ENCODE peak calls at places on chromosomes 13 and 19, in nine cellular contexts. G is pancreas, I is left ventricle myocardium inferior, Z is HFF-Myc, F is lung, H is dorsolateral prefrontal cortex, L is left lung, U is BJ, X is mucosa of descending colon. R is an unnamed sample.

GRCh38 chr13:35618565-35619083 is 142.1 kb upstream of the MAB21L1 start:
- DNase-seq in G (no peak), I (no peak), Z (no peak), F (no peak), H (no peak), L (no peak), U (no peak), X (no peak), R (no peak)

GRCh38 chr19:40610396-40611064 is 9.4 kb downstream of the LTBP4 start:
- DNase-seq in G (peak; percentile 75), I (peak; percentile 74), Z (no peak), F (no peak), H (no peak), L (peak; percentile 70), U (no peak), X (peak; percentile 73), R (peak; percentile 90)

GRCh38 chr19:12034610-12035009 is 869 bp downstream of the ZNF433 start:
- DNase-seq in G (no peak), I (no peak), Z (no peak), F (no peak), H (no peak), L (no peak), U (no peak), X (no peak), R (no peak)

GRCh38 chr19:17079710-17080440 is 4.3 kb downstream of the MYO9B start:
- DNase-seq in G (no peak), I (peak; percentile 61), Z (peak; percentile 84), F (peak; percentile 60), H (peak; percentile 84), L (no peak), U (peak; percentile 92), X (peak; percentile 59), R (peak; percentile 98)

GRCh38 chr13:52348983-52349780 is 56.8 kb downstream of the THSD1 start:
- DNase-seq in G (no peak), I (no peak), Z (peak; percentile 48), F (no peak), H (no peak), L (no peak), U (peak; percentile 55), X (peak; percentile 5), R (peak; percentile 89)

GRCh38 chr13:44523176-44524017 is 52.7 kb downstream of the TSC22D1 start:
- DNase-seq in G (no peak), I (no peak), Z (no peak), F (no peak), H (no peak), L (no peak), U (peak; percentile 26), X (no peak), R (peak; percentile 47)

GRCh38 chr13:34719060-34719875 is 222.8 kb upstream of the NBEA start:
- DNase-seq in G (no peak), I (no peak), Z (no peak), F (no peak), H (no peak), L (no peak), U (no peak), X (no peak), R (no peak)

GRCh38 chr19:30669329-30670010 is 297.3 kb downstream of the ZNF536 start:
- DNase-seq in G (peak; percentile 75), I (peak; percentile 68), Z (no peak), F (no peak), H (peak; percentile 79), L (no peak), U (no peak), X (peak; percentile 74), R (peak; percentile 89)

GRCh38 chr13:48158290-48158689 is 63.4 kb upstream of the MED4 start:
- DNase-seq in G (no peak), I (no peak), Z (no peak), F (no peak), H (no peak), L (peak; percentile 40), U (no peak), X (no peak), R (no peak)

DNA sequence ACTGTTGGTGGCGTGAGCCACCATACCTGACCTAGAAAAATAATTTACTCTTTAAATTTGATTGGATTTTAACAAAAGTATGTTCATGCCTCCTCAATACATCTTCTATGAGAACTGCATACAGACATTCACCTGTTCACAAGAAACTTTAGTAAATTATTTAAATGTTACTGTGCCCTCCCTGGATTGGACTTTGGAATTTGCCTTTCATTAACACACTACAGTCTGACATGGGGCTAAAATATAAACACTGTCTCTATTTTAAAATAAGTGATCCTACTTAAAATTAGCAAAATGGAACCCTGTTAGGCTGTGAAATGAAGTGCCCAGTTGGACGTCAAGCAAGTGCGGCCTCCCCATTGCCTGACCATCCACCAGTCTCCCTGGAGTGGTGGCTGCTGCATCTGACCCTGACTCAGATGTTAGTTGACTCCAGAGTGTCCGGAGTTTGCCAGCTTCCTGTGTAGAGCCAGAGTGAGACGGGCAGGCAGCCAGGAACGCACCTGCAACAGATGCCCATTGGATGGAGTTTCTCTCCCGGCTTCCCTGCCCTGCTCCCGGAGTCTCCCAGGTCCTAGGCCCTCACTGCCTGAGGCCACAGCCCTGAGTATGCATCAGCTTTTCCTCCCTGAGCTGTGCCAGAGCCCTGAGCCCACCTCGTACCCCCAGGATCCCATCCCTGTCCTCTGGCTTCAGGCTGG is 45.9 kb upstream of the ATP11A start:
- DNase-seq in G (peak; percentile 89), I (no peak), Z (no peak), F (peak; percentile 78), H (no peak), L (peak; percentile 80), U (no peak), X (peak; percentile 35), R (no peak)
- TF ChIP-seq CTCF in G (no peak), I (no peak), Z (no peak), F (no peak), H (no peak), L (no peak), U (no peak), X (no peak), R (no peak)

DNA sequence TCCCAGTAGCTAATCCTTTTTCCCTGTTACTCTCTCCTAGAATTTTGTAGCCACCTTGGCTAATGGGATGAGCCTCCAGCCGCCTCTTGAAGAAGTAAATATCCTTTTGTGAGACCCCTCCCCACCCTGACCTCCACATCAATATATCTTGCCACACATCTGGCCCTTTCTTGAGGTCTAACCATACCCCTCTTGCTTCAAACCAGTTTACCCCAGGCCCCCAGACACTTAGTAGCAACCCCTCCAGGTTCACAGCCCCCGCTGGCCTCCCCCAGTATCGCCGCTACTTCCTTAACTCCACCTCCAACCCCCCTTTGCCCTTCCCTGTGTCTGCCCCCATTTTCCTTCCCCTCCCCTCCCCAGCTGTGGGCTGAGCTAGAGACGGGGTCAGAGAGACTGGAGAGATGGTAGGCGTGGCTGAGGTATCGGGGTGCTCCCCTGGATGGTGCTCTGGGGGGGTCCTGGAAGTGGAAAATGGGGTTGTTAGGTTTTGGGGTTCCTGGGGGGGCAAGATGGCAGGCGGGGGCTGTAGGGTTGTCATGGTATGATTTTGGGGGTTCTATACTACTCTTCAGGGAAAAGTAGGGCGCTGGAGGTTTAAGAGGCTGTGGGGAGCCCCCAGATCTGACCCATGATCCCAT is 2.9 kb downstream of the PRMT1 start:
- DNase-seq in G (peak; percentile 29), I (no peak), Z (no peak), F (no peak), H (no peak), L (no peak), U (no peak), X (no peak), R (peak; percentile 66)
- H3K4me3 ChIP-seq in G (no peak overlapping the region), I (peak overlapping the region; percentile 51), Z (peak overlapping the region; percentile 99), F (no peak overlapping the region), H (peak overlapping the region; percentile 32), L (no peak overlapping the region), U (no peak overlapping the region), X (no peak overlapping the region), R (peak overlapping the region; percentile 56)

GRCh38 chr19:15324791-15325519 is 7.4 kb downstream of the BRD4 start:
- DNase-seq in G (peak; percentile 73), I (no peak), Z (no peak), F (no peak), H (no peak), L (no peak), U (no peak), X (no peak), R (no peak)
- TF ChIP-seq CTCF in G (no peak), I (no peak), Z (no peak), F (no peak), H (no peak), L (no peak), U (no peak), X (no peak), R (no peak)

DNA sequence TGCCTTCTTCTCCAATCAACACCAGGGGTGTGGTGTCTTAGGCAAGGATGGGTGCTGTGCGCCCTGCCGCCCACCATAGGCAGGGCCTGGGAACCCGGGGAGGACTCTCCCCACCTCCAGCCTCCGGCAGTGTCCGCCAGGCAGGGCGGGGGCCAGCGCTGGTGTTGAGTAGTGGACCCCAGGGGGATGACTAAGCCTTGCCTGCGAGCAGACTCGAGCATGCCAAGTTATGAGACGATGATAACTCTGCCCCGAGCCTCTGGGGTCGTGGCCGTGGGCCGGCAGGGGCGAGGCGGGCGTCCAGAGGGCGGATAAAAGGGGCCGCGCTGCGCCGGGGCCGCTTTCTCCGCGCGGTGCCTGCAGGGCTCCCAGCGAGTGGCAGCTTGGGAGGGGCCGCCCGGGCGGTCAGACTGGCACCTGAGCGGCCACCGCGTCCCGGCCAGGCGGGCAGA is at the start of gene MEDAG:
- DNase-seq in G (peak; percentile 31), I (peak; percentile 85), Z (no peak), F (peak; percentile 57), H (no peak), L (peak; percentile 47), U (no peak), X (peak; percentile 27), R (peak; percentile 93)
- H3K4me3 ChIP-seq in G (peak within 1 kb of the TSS; percentile 0), I (peak within 1 kb of the TSS; percentile 71), Z (peak within 1 kb of the TSS; percentile 12), F (peak within 1 kb of the TSS; percentile 26), H (peak within 1 kb of the TSS; percentile 31), L (peak within 1 kb of the TSS; percentile 28), U (no peak within 1 kb of the TSS), X (no peak within 1 kb of the TSS), R (peak within 1 kb of the TSS; percentile 77)

GRCh38 chr19:15759962-15760565 is 22.3 kb downstream of the OR10H3 start:
- DNase-seq in G (no peak), I (no peak), Z (no peak), F (no peak), H (no peak), L (no peak), U (no peak), X (peak; percentile 42), R (no peak)
- TF ChIP-seq CTCF in G (no peak), I (peak; percentile 38), Z (no peak), F (no peak), H (no peak), L (no peak), U (no peak), X (peak; percentile 19), R (no peak)

DNA sequence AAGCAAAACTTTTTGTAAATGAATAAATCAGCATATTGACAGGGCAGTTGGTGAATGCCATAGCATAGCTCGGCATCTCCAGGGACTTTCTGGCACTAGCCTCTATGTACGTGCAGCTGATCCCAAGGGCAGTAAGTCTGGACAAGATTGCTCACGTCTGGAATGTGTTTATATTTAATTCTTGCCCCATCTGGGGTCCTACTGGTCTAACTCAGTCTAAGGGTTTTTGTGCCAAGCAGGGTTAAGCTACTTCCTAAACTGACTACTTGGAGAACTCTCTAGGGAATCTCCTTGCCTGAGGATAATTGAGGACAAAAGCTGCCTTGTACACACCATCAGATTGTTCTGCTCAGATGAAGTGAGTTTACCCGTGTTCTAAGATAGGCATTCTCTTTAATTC is 358.1 kb downstream of the MYO16 start:
- DNase-seq in G (no peak), I (no peak), Z (peak; percentile 16), F (no peak), H (no peak), L (no peak), U (no peak), X (no peak), R (no peak)
- H3K4me3 ChIP-seq in G (no peak overlapping the region), I (no peak overlapping the region), Z (no peak overlapping the region), F (no peak overlapping the region), H (no peak overlapping the region), L (no peak overlapping the region), U (no peak overlapping the region), X (no peak overlapping the region), R (no peak overlapping the region)